ENCODE peak calls at places on chromosomes 7 and 10, in six cellular contexts. B, N, Y, A, E and V are unnamed samples.

GRCh38 chr10:78047314-78047891 is 13.7 kb downstream of the RPS24 start:
- DNase-seq in B (peak; percentile 76), N (peak; percentile 70), Y (peak; percentile 86), A (peak; percentile 52), E (peak; percentile 91), V (no peak)

GRCh38 chr10:78660446-78661106 is 408.2 kb upstream of the ZMIZ1 start:
- DNase-seq in B (no peak), N (no peak), Y (no peak), A (no peak), E (no peak), V (no peak)

GRCh38 chr7:157446322-157446721 is 109.5 kb downstream of the DNAJB6 start:
- DNase-seq in B (no peak), N (no peak), Y (peak; percentile 17), A (no peak), E (no peak), V (no peak)

GRCh38 chr10:132411561-132412253 is 14.7 kb downstream of the PWWP2B start:
- DNase-seq in B (no peak), N (peak; percentile 44), Y (peak; percentile 79), A (no peak), E (no peak), V (no peak)

GRCh38 chr7:151849008-151849878 is 27.7 kb downstream of the PRKAG2 start:
- DNase-seq in B (no peak), N (no peak), Y (peak; percentile 52), A (no peak), E (no peak), V (no peak)

GRCh38 chr10:60536529-60537114 is 146.9 kb upstream of the ANK3 start:
- DNase-seq in B (peak; percentile 17), N (no peak), Y (no peak), A (no peak), E (peak; percentile 16), V (no peak)

GRCh38 chr10:43691503-43691902 is 42.8 kb upstream of the ZNF32 start:
- DNase-seq in B (no peak), N (peak; percentile 41), Y (no peak), A (no peak), E (peak; percentile 74), V (no peak)

GRCh38 chr10:3468919-3469638 is 296.5 kb upstream of the PITRM1 start:
- DNase-seq in B (peak; percentile 90), N (peak; percentile 99), Y (peak; percentile 80), A (no peak), E (peak; percentile 95), V (no peak)

GRCh38 chr7:18345641-18346234 is 149.8 kb upstream of the HDAC9 start:
- DNase-seq in B (no peak), N (peak; percentile 27), Y (no peak), A (peak; percentile 53), E (peak; percentile 73), V (no peak)